ENCODE peak calls at places on chromosomes 16 and 17, in ten cellular contexts. A is PC-9, F is fibroblast of pulmonary artery, C is heart left ventricle, U is hepatocyte, J is breast epithelium, V is foreskin keratinocyte, N is transverse colon, L is thoracic aorta, I is tibial nerve. K is an unnamed sample.

GRCh38 chr16:13873835-13874438 is 46.0 kb upstream of the ERCC4 start:
- DNase-seq in A (no peak), F (peak; percentile 41), C (no peak), U (peak; percentile 60), J (no peak), V (no peak), N (no peak), L (no peak), I (no peak), K (no peak)

GRCh38 chr17:79191270-79191934 is 116.8 kb downstream of the ENGASE start:
- DNase-seq in A (no peak), F (no peak), C (no peak), U (no peak), J (no peak), V (no peak), N (no peak), L (no peak), I (no peak), K (no peak)

GRCh38 chr17:78132086-78132676 is 1.6 kb downstream of the TMC8 start:
- DNase-seq in A (peak; percentile 62), F (no peak), C (no peak), U (peak; percentile 63), J (peak; percentile 69), V (no peak), N (peak; percentile 83), L (no peak), I (no peak), K (no peak)

GRCh38 chr16:13378151-13378550 is 476.8 kb downstream of the SHISA9 start:
- DNase-seq in A (no peak), F (no peak), C (no peak), U (no peak), J (no peak), V (no peak), N (no peak), L (no peak), I (no peak), K (no peak)

GRCh38 chr16:12767897-12768296 is 35.8 kb downstream of the CPPED1 start:
- DNase-seq in A (no peak), F (no peak), C (no peak), U (no peak), J (no peak), V (no peak), N (no peak), L (no peak), I (no peak), K (no peak)

GRCh38 chr16:79466111-79466510 is 134.4 kb downstream of the MAF start:
- DNase-seq in A (no peak), F (no peak), C (no peak), U (no peak), J (peak; percentile 23), V (peak; percentile 56), N (no peak), L (no peak), I (no peak), K (no peak)

GRCh38 chr17:13541032-13541480 is 60.7 kb downstream of the HS3ST3A1 start:
- DNase-seq in A (no peak), F (peak; percentile 93), C (no peak), U (peak; percentile 30), J (no peak), V (no peak), N (no peak), L (no peak), I (no peak), K (no peak)

GRCh38 chr16:7921360-7921759 is 588.7 kb downstream of the RBFOX1 start:
- DNase-seq in A (no peak), F (no peak), C (no peak), U (peak; percentile 48), J (no peak), V (no peak), N (no peak), L (no peak), I (no peak), K (no peak)

GRCh38 chr17:38886643-38887010 is 16.8 kb downstream of the LASP1 start:
- DNase-seq in A (no peak), F (no peak), C (no peak), U (no peak), J (no peak), V (no peak), N (peak; percentile 49), L (no peak), I (no peak), K (no peak)

GRCh38 chr16:6335072-6335471 is 997.6 kb upstream of the RBFOX1 start:
- DNase-seq in A (no peak), F (peak; percentile 3), C (no peak), U (peak; percentile 11), J (no peak), V (no peak), N (no peak), L (no peak), I (no peak), K (no peak)

GRCh38 chr16:57147381-57148191 is 38.3 kb downstream of the PSME3IP1 start:
- DNase-seq in A (no peak), F (peak; percentile 50), C (peak; percentile 47), U (no peak), J (no peak), V (peak; percentile 41), N (no peak), L (no peak), I (no peak), K (no peak)

GRCh38 chr16:17747357-17747756 is 276.6 kb upstream of the XYLT1 start:
- DNase-seq in A (no peak), F (no peak), C (no peak), U (no peak), J (no peak), V (no peak), N (no peak), L (no peak), I (no peak), K (no peak)

GRCh38 chr17:39461911-39462641 is 790 bp downstream of the CDK12 start:
- DNase-seq in A (no peak), F (no peak), C (peak; percentile 72), U (no peak), J (no peak), V (no peak), N (no peak), L (no peak), I (no peak), K (no peak)

GRCh38 chr17:39979865-39980401 is 674 bp upstream of the PSMD3 start:
- DNase-seq in A (no peak), F (no peak), C (no peak), U (peak; percentile 60), J (no peak), V (no peak), N (peak; percentile 23), L (no peak), I (no peak), K (no peak)

GRCh38 chr17:332558-333322 is 19.9 kb downstream of the RPH3AL start:
- DNase-seq in A (no peak), F (peak; percentile 20), C (peak; percentile 43), U (no peak), J (peak; percentile 36), V (no peak), N (no peak), L (no peak), I (no peak), K (no peak)

GRCh38 chr17:58329035-58329807 is 626 bp upstream of the TSPOAP1 start:
- DNase-seq in A (no peak), F (no peak), C (no peak), U (no peak), J (no peak), V (no peak), N (peak; percentile 53), L (no peak), I (no peak), K (no peak)

GRCh38 chr17:58327363-58328194 is 1.0 kb downstream of the TSPOAP1 start:
- DNase-seq in A (no peak), F (no peak), C (no peak), U (no peak), J (no peak), V (no peak), N (no peak), L (no peak), I (no peak), K (no peak)

GRCh38 chr17:58326609-58327341 is 1.8 kb downstream of the TSPOAP1 start:
- DNase-seq in A (no peak), F (no peak), C (no peak), U (no peak), J (no peak), V (no peak), N (no peak), L (no peak), I (no peak), K (no peak)

GRCh38 chr17:58329808-58330543 is 1.4 kb upstream of the TSPOAP1 start:
- DNase-seq in A (no peak), F (no peak), C (no peak), U (no peak), J (no peak), V (no peak), N (no peak), L (no peak), I (no peak), K (no peak)

GRCh38 chr17:58328195-58329034 is at the start of gene TSPOAP1:
- DNase-seq in A (no peak), F (no peak), C (no peak), U (no peak), J (no peak), V (no peak), N (peak; percentile 46), L (no peak), I (no peak), K (no peak)
- TF ChIP-seq CTCF in A (no peak), F (no peak), C (no peak), U (no peak), J (no peak), V (no peak), N (no peak), L (no peak), I (no peak), K (no peak)

DNA sequence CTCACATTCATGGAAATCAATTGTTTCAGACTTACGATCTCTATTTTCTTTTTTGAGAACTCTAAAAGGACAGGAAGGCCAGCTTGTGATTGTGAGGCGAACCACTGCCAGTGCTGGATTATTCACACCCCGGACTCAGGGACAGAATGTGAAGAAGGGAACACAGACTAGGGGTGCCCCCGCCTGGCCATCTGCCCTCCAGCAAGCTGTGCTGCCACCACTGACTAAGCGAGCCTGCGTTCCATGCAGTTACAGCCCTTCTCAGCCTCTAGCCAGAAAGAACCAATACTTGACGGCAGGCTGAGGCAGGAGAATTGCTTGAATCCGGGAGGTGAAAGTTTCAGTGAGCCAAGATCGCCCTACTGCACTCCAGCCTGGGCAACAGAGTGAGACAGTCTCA is 2.8 kb downstream of the HAGH start:
- DNase-seq in A (no peak), F (peak; percentile 68), C (no peak), U (peak; percentile 64), J (no peak), V (no peak), N (no peak), L (no peak), I (no peak), K (no peak)
- TF ChIP-seq CTCF in A (no peak), F (peak; percentile 30), C (no peak), U (peak; percentile 33), J (no peak), V (peak; percentile 55), N (no peak), L (no peak), I (no peak), K (peak; percentile 21)

GRCh38 chr16:23974223-23974622 is 138.4 kb downstream of the PRKCB start:
- DNase-seq in A (no peak), F (no peak), C (no peak), U (peak; percentile 32), J (no peak), V (no peak), N (no peak), L (no peak), I (no peak), K (no peak)
- TF ChIP-seq CTCF in A (no peak), F (no peak), C (no peak), U (no peak), J (no peak), V (no peak), N (no peak), L (no peak), I (no peak), K (no peak)

GRCh38 chr17:43720311-43721060 is 38.1 kb downstream of the SOST start:
- DNase-seq in A (peak; percentile 57), F (peak; percentile 61), C (peak; percentile 86), U (peak; percentile 82), J (peak; percentile 60), V (no peak), N (peak; percentile 84), L (peak; percentile 39), I (peak; percentile 54), K (peak; percentile 77)
- TF ChIP-seq CTCF in A (no peak), F (no peak), C (no peak), U (no peak), J (no peak), V (no peak), N (no peak), L (no peak), I (no peak), K (no peak)